ENCODE peak calls at places on chromosomes 5 and 9, in six cellular contexts. O is H1, M is stomach, W is sigmoid colon, A is HL-60, V is HCT116. J is an unnamed sample. For H3K27me3, the result is how much of the 10 kb centered on the place peaks cover.

GRCh38 chr5:15366676-15367391 is 133.1 kb upstream of the FBXL7 start:
- DNase-seq in O (no peak), M (no peak), W (no peak), A (no peak), V (no peak), J (no peak)

GRCh38 chr9:81687521-81688261 is 1.7 kb downstream of the TLE1 start:
- DNase-seq in O (peak), M (peak), W (peak), A (no peak), V (no peak), J (peak)

GRCh38 chr5:35651002-35651756 is 33.5 kb downstream of the SPEF2 start:
- DNase-seq in O (peak), M (peak), W (no peak), A (no peak), V (peak), J (no peak)

GRCh38 chr9:134666801-134667200 is 25.2 kb downstream of the COL5A1 start:
- DNase-seq in O (no peak), M (no peak), W (no peak), A (no peak), V (no peak), J (no peak)

GRCh38 chr9:96487030-96487396 is 37.0 kb downstream of the HABP4 start:
- DNase-seq in O (no peak), M (no peak), W (no peak), A (no peak), V (no peak), J (no peak)

GRCh38 chr5:122156724-122157325 is 27.5 kb downstream of the ZNF474 start:
- DNase-seq in O (no peak), M (no peak), W (no peak), A (no peak), V (peak), J (no peak)

GRCh38 chr9:95341262-95342011 is 23.9 kb upstream of the FANCC start:
- DNase-seq in O (no peak), M (no peak), W (no peak), A (no peak), V (no peak), J (no peak)

GRCh38 chr5:147645172-147645571 is 135.3 kb upstream of the DPYSL3 start:
- DNase-seq in O (no peak), M (no peak), W (no peak), A (no peak), V (no peak), J (no peak)

GRCh38 chr5:134006119-134006514 is 1.3 kb upstream of the VDAC1 start:
- DNase-seq in O (peak), M (no peak), W (no peak), A (no peak), V (no peak), J (no peak)

GRCh38 chr5:180809403-180810209 is 7.0 kb upstream of the MGAT1 start:
- DNase-seq in O (no peak), M (peak), W (peak), A (peak), V (peak), J (peak)

GRCh38 chr9:89438194-89438593 is 59.7 kb downstream of the SEMA4D start:
- DNase-seq in O (no peak), M (no peak), W (no peak), A (no peak), V (no peak), J (no peak)

GRCh38 chr5:157549954-157550549 is 25.5 kb downstream of the ADAM19 start:
- DNase-seq in O (no peak), M (no peak), W (no peak), A (no peak), V (no peak), J (no peak)

GRCh38 chr9:137875846-137876245 is 1.7 kb upstream of the CACNA1B start:
- DNase-seq in O (no peak), M (no peak), W (no peak), A (no peak), V (no peak), J (no peak)
- H3K27me3 ChIP-seq in O (under half), M (under half), W (half or more), A (under half), V (under half), J (under half)

GRCh38 chr9:74784506-74784905 is 103.2 kb downstream of the TRPM6 start:
- DNase-seq in O (no peak), M (no peak), W (no peak), A (no peak), V (no peak), J (no peak)
- TF ChIP-seq POLR2AphosphoS5 in O (no peak), M (no peak), W (no peak), A (no peak), V (no peak), J (no peak)

GRCh38 chr9:72256912-72257311 is 107.7 kb downstream of the GDA start:
- DNase-seq in O (no peak), M (no peak), W (no peak), A (no peak), V (no peak), J (no peak)
- H3K27me3 ChIP-seq in O (under half), M (under half), W (under half), A (under half), V (under half), J (under half)

DNA sequence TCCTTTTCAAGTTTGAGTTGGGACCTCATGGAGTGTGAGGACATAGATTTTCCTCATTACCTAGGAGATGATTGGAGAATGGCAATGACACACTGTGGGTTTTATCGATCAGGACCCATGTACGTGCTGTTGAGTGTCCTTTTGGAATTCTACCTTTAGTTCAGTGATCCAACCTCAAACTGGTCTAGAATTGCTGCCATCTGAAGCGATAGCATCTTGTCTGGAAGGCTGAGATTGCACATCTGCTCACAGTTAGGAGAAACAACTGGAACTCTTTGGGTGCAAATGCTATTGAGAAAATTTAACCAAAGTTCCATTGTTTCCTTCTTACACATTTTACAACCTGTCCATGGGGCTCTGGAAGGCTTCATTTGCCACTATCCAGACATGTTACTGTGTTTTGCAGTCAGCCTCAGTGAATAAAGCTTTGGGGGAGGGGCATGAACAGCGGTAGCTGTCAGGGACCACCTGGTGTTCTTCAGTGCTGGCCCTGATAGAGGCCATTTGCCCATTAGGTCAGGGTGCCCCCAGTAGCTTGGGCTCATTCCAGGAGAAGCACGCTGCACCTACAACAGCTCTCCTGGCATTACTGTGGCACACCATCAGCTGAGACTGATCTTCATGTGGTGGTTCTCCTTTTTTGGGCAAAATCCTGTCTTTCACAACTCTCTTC is 123.1 kb downstream of the PDE8B start:
- DNase-seq in O (no peak), M (no peak), W (peak), A (no peak), V (no peak), J (no peak)
- TF ChIP-seq POLR2AphosphoS5 in O (no peak), M (no peak), W (no peak), A (no peak), V (no peak), J (no peak)

DNA sequence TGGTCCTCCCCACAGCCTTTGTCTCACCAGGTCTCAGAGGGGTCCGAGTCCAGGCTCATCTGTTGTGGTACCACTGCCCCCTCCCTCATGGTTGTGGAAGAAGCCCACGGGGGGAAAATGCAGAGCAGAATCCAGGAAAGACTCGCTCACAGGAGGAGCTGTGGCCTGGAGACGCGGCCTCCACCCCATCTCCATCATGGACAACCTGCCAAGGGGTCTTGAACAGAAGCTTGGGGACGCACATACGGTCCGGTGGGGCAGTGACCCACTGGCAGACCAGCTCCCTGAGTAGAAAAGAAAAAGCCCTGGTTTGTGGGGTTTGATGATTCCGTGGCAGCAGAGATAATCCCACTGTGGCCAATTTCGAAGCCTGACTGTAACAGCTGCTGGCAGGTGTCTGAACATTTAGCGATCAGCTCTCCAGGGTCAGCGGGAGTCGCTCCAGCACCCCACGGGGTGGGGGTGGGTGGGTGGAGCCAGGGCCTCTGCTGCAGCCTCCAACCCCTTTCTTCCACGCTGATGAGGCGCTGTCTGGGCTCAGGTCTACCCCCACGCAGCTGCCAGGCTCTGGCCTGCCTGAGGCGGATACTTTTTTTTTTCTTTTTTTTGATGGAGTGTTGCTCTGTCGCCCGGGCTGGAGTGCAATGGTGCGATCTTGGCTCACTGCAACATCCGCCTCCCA is 1.9 kb upstream of the GRIN1 start:
- DNase-seq in O (no peak), M (no peak), W (no peak), A (no peak), V (no peak), J (no peak)
- H3K27me3 ChIP-seq in O (under half), M (under half), W (half or more), A (under half), V (under half), J (under half)

GRCh38 chr5:78574731-78575161 is 73.8 kb downstream of the LHFPL2 start:
- DNase-seq in O (no peak), M (no peak), W (no peak), A (no peak), V (no peak), J (peak)

GRCh38 chr5:78577051-78577807 is 71.3 kb downstream of the LHFPL2 start:
- DNase-seq in O (no peak), M (no peak), W (peak), A (no peak), V (no peak), J (no peak)

GRCh38 chr5:78573318-78573717 is 75.3 kb downstream of the LHFPL2 start:
- DNase-seq in O (no peak), M (no peak), W (no peak), A (no peak), V (no peak), J (no peak)

GRCh38 chr5:78576376-78576775 is 72.2 kb downstream of the LHFPL2 start:
- DNase-seq in O (no peak), M (no peak), W (no peak), A (no peak), V (no peak), J (no peak)

GRCh38 chr5:78574157-78574673 is 74.4 kb downstream of the LHFPL2 start:
- DNase-seq in O (no peak), M (no peak), W (no peak), A (no peak), V (no peak), J (no peak)
- TF ChIP-seq POLR2AphosphoS5 in O (no peak), M (no peak), W (no peak), A (no peak), V (no peak), J (no peak)

DNA sequence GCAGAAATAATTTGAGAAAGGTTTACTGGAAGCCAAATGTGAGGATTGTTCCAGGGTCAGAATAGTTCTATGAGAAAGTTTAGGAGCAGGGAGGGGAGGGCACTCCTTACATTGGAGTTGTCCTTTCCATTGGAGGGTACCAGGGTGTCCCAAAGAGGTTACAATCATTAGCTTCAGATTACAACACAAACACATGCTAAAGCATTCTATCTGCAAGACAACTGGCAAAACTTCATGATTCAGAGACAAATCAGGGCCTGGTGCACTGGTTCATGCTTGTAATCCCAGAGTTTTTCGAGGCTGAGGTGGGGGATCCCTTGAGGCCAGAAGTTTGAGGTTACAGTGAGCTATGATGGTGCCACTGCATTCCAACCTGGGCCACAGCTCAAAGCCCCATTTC is 51.8 kb downstream of the NSUN2 start:
- DNase-seq in O (no peak), M (no peak), W (no peak), A (no peak), V (no peak), J (no peak)
- H3K27me3 ChIP-seq in O (under half), M (under half), W (under half), A (under half), V (under half), J (under half)

DNA sequence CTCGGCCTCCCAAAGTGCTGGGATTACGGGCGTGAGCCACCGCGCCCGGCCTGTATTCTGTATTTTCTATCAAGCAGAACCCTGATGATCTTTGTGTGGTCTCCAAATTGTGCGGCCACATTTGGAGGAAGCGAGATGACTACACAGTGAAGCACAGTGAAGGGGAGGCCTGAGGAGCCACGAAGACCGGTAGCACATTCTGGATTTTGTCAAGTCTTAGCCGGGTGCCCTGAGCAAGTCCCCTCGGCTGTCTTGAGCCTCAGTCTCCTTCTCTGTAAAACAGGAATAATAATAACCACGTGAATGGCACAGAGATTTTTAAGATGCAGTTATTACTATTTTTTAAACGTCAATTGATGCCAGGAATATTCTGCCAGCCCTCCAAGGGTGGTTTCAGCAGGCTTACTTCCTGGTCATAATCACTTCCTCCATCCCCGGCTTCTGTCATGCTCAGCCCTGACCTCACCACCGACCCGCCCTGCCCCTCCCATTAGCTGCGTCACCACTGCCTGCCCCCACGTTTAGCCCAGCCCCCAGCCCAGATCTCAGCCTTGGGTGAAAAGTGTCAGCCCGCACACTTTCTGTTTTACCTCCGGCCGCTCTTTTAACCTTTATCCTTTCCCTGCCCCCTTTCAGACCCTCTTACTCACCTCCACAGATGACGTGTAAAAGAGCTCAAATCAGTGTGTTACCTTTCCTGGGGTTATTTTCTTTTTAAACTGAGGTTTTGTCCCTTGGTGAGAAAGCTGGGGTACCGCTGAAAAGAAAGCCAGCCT is 27.0 kb upstream of the ERGIC1 start:
- DNase-seq in O (peak), M (peak), W (peak), A (no peak), V (peak), J (peak)
- TF ChIP-seq POLR2AphosphoS5 in O (no peak), M (peak), W (peak), A (no peak), V (peak), J (no peak)

GRCh38 chr5:121090822-121091221 is 626.7 kb downstream of the PRR16 start:
- DNase-seq in O (no peak), M (no peak), W (no peak), A (no peak), V (no peak), J (no peak)

GRCh38 chr5:121087560-121087959 is 623.5 kb downstream of the PRR16 start:
- DNase-seq in O (no peak), M (no peak), W (no peak), A (no peak), V (no peak), J (no peak)

GRCh38 chr5:121086671-121087070 is 622.6 kb downstream of the PRR16 start:
- DNase-seq in O (no peak), M (no peak), W (no peak), A (no peak), V (no peak), J (no peak)

DNA sequence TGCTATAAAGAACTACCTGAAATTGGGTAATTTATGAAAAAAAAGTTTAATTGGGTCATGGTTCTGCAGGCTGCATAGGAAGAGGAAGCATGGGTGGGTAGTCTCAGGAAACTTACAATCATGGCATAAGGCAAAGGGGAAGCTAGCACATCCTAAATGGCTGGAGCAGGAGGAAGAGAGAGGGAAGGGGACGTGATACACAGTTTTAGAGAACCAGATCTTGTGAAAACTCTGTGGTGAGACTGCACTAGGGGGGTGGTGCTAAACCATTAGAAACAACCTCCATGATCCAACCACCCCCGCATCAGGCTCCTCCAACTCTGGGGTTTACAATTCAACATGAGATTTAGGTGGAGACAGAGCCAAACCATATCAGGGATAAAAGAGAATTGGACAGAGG is 624.2 kb downstream of the PRR16 start:
- DNase-seq in O (no peak), M (no peak), W (no peak), A (no peak), V (no peak), J (no peak)
- H3K27me3 ChIP-seq in O (under half), M (under half), W (under half), A (under half), V (under half), J (under half)

J was measured in breast epithelium.